ENCODE peak calls at places on chromosomes 3 and 15, in ten cellular contexts. One of them, this sample, is unnamed.

GRCh38 chr3:58722526-58722925 is 56.0 kb upstream of the FAM3D start:
- DNase-seq in upper lobe of left lung: no peak
- DNase-seq in heart left ventricle: no peak
- DNase-seq in neuronal stem cell: no peak
- DNase-seq in psoas muscle: no peak
- DNase-seq in fibroblast of lung: peak; percentile 0
- DNase-seq in lower lobe of right lung: no peak
- DNase-seq in PC-3: no peak
- DNase-seq in dorsolateral prefrontal cortex: no peak
- DNase-seq in ascending aorta: no peak
- DNase-seq in this sample: no peak

GRCh38 chr3:116399701-116400261 is 45.5 kb downstream of the LSAMP start:
- DNase-seq in psoas muscle: no peak
- DNase-seq in neuronal stem cell: no peak
- DNase-seq in ascending aorta: no peak
- DNase-seq in lower lobe of right lung: no peak
- DNase-seq in upper lobe of left lung: no peak
- DNase-seq in PC-3: no peak
- DNase-seq in dorsolateral prefrontal cortex: no peak
- DNase-seq in heart left ventricle: no peak
- DNase-seq in fibroblast of lung: peak; percentile 11
- DNase-seq in this sample: peak; percentile 8

GRCh38 chr3:182735672-182736071 is 57.6 kb upstream of the ATP11B start:
- DNase-seq in lower lobe of right lung: no peak
- DNase-seq in PC-3: no peak
- DNase-seq in psoas muscle: no peak
- DNase-seq in dorsolateral prefrontal cortex: no peak
- DNase-seq in ascending aorta: no peak
- DNase-seq in upper lobe of left lung: no peak
- DNase-seq in heart left ventricle: no peak
- DNase-seq in fibroblast of lung: no peak
- DNase-seq in neuronal stem cell: no peak
- DNase-seq in this sample: no peak

GRCh38 chr3:166900866-166901577 is 479.1 kb downstream of the ZBBX start:
- DNase-seq in lower lobe of right lung: no peak
- DNase-seq in upper lobe of left lung: no peak
- DNase-seq in neuronal stem cell: no peak
- DNase-seq in dorsolateral prefrontal cortex: no peak
- DNase-seq in psoas muscle: no peak
- DNase-seq in fibroblast of lung: no peak
- DNase-seq in ascending aorta: no peak
- DNase-seq in heart left ventricle: no peak
- DNase-seq in PC-3: peak; percentile 40
- DNase-seq in this sample: no peak

GRCh38 chr3:156677120-156677479 is 2.7 kb downstream of the TIPARP start:
- DNase-seq in fibroblast of lung: no peak
- DNase-seq in upper lobe of left lung: no peak
- DNase-seq in psoas muscle: no peak
- DNase-seq in PC-3: no peak
- DNase-seq in dorsolateral prefrontal cortex: no peak
- DNase-seq in heart left ventricle: no peak
- DNase-seq in lower lobe of right lung: no peak
- DNase-seq in ascending aorta: no peak
- DNase-seq in neuronal stem cell: no peak
- DNase-seq in this sample: no peak

GRCh38 chr15:57769266-57769665 is 62.8 kb downstream of the POLR2M start:
- DNase-seq in psoas muscle: peak; percentile 72
- DNase-seq in dorsolateral prefrontal cortex: no peak
- DNase-seq in neuronal stem cell: no peak
- DNase-seq in ascending aorta: peak; percentile 29
- DNase-seq in heart left ventricle: peak; percentile 89
- DNase-seq in lower lobe of right lung: no peak
- DNase-seq in upper lobe of left lung: peak; percentile 21
- DNase-seq in PC-3: no peak
- DNase-seq in fibroblast of lung: peak; percentile 32
- DNase-seq in this sample: peak; percentile 13

GRCh38 chr3:76811418-76811817 is 228.5 kb upstream of the ROBO2 start:
- DNase-seq in ascending aorta: no peak
- DNase-seq in upper lobe of left lung: no peak
- DNase-seq in PC-3: no peak
- DNase-seq in psoas muscle: no peak
- DNase-seq in fibroblast of lung: no peak
- DNase-seq in dorsolateral prefrontal cortex: no peak
- DNase-seq in heart left ventricle: no peak
- DNase-seq in neuronal stem cell: no peak
- DNase-seq in lower lobe of right lung: no peak
- DNase-seq in this sample: no peak

GRCh38 chr3:185215873-185216586 is 37.8 kb downstream of the EHHADH start:
- DNase-seq in neuronal stem cell: no peak
- DNase-seq in psoas muscle: no peak
- DNase-seq in lower lobe of right lung: no peak
- DNase-seq in dorsolateral prefrontal cortex: no peak
- DNase-seq in upper lobe of left lung: no peak
- DNase-seq in fibroblast of lung: peak; percentile 42
- DNase-seq in heart left ventricle: no peak
- DNase-seq in PC-3: peak; percentile 44
- DNase-seq in ascending aorta: no peak
- DNase-seq in this sample: no peak

GRCh38 chr3:15405448-15406050 is 21.8 kb downstream of the METTL6 start:
- DNase-seq in fibroblast of lung: peak; percentile 77
- DNase-seq in PC-3: peak; percentile 72
- DNase-seq in neuronal stem cell: peak; percentile 24
- DNase-seq in dorsolateral prefrontal cortex: no peak
- DNase-seq in ascending aorta: no peak
- DNase-seq in upper lobe of left lung: no peak
- DNase-seq in lower lobe of right lung: no peak
- DNase-seq in psoas muscle: no peak
- DNase-seq in heart left ventricle: no peak
- DNase-seq in this sample: peak; percentile 23

GRCh38 chr3:176950743-176951142 is 246.5 kb downstream of the TBL1XR1 start:
- DNase-seq in fibroblast of lung: no peak
- DNase-seq in dorsolateral prefrontal cortex: no peak
- DNase-seq in ascending aorta: no peak
- DNase-seq in heart left ventricle: no peak
- DNase-seq in psoas muscle: no peak
- DNase-seq in lower lobe of right lung: no peak
- DNase-seq in upper lobe of left lung: no peak
- DNase-seq in neuronal stem cell: no peak
- DNase-seq in PC-3: peak; percentile 71
- DNase-seq in this sample: no peak

GRCh38 chr15:44193651-44194396 is 1.2 kb downstream of the FRMD5 start:
- DNase-seq in neuronal stem cell: peak; percentile 11
- DNase-seq in dorsolateral prefrontal cortex: peak; percentile 35
- DNase-seq in upper lobe of left lung: no peak
- DNase-seq in lower lobe of right lung: no peak
- DNase-seq in ascending aorta: no peak
- DNase-seq in fibroblast of lung: peak; percentile 28
- DNase-seq in PC-3: peak; percentile 48
- DNase-seq in psoas muscle: no peak
- DNase-seq in heart left ventricle: no peak
- DNase-seq in this sample: no peak

GRCh38 chr3:63639821-63640220 is 12.7 kb upstream of the SNTN start:
- DNase-seq in PC-3: no peak
- DNase-seq in dorsolateral prefrontal cortex: no peak
- DNase-seq in heart left ventricle: no peak
- DNase-seq in upper lobe of left lung: no peak
- DNase-seq in fibroblast of lung: no peak
- DNase-seq in neuronal stem cell: no peak
- DNase-seq in lower lobe of right lung: no peak
- DNase-seq in ascending aorta: no peak
- DNase-seq in psoas muscle: no peak
- DNase-seq in this sample: no peak

GRCh38 chr3:169379496-169380121 is 283.9 kb downstream of the MECOM start:
- DNase-seq in fibroblast of lung: no peak
- DNase-seq in lower lobe of right lung: no peak
- DNase-seq in upper lobe of left lung: no peak
- DNase-seq in psoas muscle: no peak
- DNase-seq in ascending aorta: no peak
- DNase-seq in dorsolateral prefrontal cortex: no peak
- DNase-seq in PC-3: no peak
- DNase-seq in heart left ventricle: no peak
- DNase-seq in neuronal stem cell: no peak
- DNase-seq in this sample: no peak

GRCh38 chr3:157122116-157122515 is 37.8 kb downstream of the CCNL1 start:
- DNase-seq in heart left ventricle: no peak
- DNase-seq in PC-3: peak; percentile 93
- DNase-seq in fibroblast of lung: peak; percentile 90
- DNase-seq in upper lobe of left lung: no peak
- DNase-seq in neuronal stem cell: no peak
- DNase-seq in dorsolateral prefrontal cortex: no peak
- DNase-seq in ascending aorta: no peak
- DNase-seq in lower lobe of right lung: no peak
- DNase-seq in psoas muscle: no peak
- DNase-seq in this sample: peak; percentile 96

GRCh38 chr3:159263750-159264561 is 462.1 kb downstream of the MFSD1 start:
- DNase-seq in ascending aorta: no peak
- DNase-seq in dorsolateral prefrontal cortex: no peak
- DNase-seq in lower lobe of right lung: no peak
- DNase-seq in neuronal stem cell: peak; percentile 24
- DNase-seq in PC-3: peak; percentile 72
- DNase-seq in heart left ventricle: no peak
- DNase-seq in upper lobe of left lung: no peak
- DNase-seq in fibroblast of lung: peak; percentile 58
- DNase-seq in psoas muscle: no peak
- DNase-seq in this sample: no peak

GRCh38 chr3:197997936-197998335 is 37.9 kb downstream of the LMLN start:
- DNase-seq in dorsolateral prefrontal cortex: no peak
- DNase-seq in upper lobe of left lung: no peak
- DNase-seq in lower lobe of right lung: no peak
- DNase-seq in ascending aorta: no peak
- DNase-seq in heart left ventricle: no peak
- DNase-seq in fibroblast of lung: no peak
- DNase-seq in PC-3: no peak
- DNase-seq in neuronal stem cell: no peak
- DNase-seq in psoas muscle: no peak
- DNase-seq in this sample: no peak

GRCh38 chr15:79218588-79219200 is 63.8 kb upstream of the ANKRD34C start:
- DNase-seq in psoas muscle: no peak
- DNase-seq in PC-3: peak; percentile 57
- DNase-seq in neuronal stem cell: no peak
- DNase-seq in upper lobe of left lung: no peak
- DNase-seq in heart left ventricle: no peak
- DNase-seq in ascending aorta: no peak
- DNase-seq in dorsolateral prefrontal cortex: no peak
- DNase-seq in lower lobe of right lung: no peak
- DNase-seq in fibroblast of lung: peak; percentile 13
- DNase-seq in this sample: no peak

GRCh38 chr3:127820871-127821853 is 1.2 kb downstream of the MGLL start:
- DNase-seq in ascending aorta: no peak
- DNase-seq in lower lobe of right lung: peak; percentile 70
- DNase-seq in dorsolateral prefrontal cortex: no peak
- DNase-seq in psoas muscle: peak; percentile 38
- DNase-seq in PC-3: peak; percentile 78
- DNase-seq in neuronal stem cell: no peak
- DNase-seq in fibroblast of lung: peak; percentile 73
- DNase-seq in upper lobe of left lung: peak; percentile 69
- DNase-seq in heart left ventricle: peak; percentile 58
- DNase-seq in this sample: no peak

DNA sequence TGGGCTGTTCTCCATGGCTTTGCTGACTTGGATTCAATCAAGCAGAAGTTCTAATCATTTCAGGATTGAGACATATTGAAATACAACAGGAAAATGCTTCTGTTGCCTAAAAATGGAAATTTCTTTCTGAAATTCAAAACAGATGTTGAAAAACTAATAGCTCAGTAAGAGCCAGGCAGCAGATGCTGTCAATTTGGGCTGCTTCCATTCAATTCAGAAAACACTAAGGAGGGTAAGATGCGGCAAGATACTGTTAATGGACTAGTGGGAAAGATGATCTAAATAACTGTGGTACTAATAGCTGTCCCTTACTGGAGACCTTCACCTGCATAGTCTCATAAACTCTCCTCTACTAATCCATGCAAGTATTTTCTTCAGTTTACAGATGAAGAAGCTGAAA is 53.5 kb downstream of the DGKG start:
- DNase-seq in dorsolateral prefrontal cortex: no peak
- DNase-seq in ascending aorta: no peak
- DNase-seq in fibroblast of lung: no peak
- DNase-seq in psoas muscle: no peak
- DNase-seq in neuronal stem cell: no peak
- DNase-seq in PC-3: no peak
- DNase-seq in lower lobe of right lung: no peak
- DNase-seq in heart left ventricle: no peak
- DNase-seq in upper lobe of left lung: no peak
- DNase-seq in this sample: no peak
- H3K27me3 ChIP-seq in dorsolateral prefrontal cortex: no peaks in the 10 kb centered on the region
- H3K27me3 ChIP-seq in ascending aorta: no peaks in the 10 kb centered on the region
- H3K27me3 ChIP-seq in fibroblast of lung: no peaks in the 10 kb centered on the region
- H3K27me3 ChIP-seq in psoas muscle: no peaks in the 10 kb centered on the region
- H3K27me3 ChIP-seq in neuronal stem cell: no peaks in the 10 kb centered on the region
- H3K27me3 ChIP-seq in PC-3: peaks cover 29% of the 10 kb centered on the region
- H3K27me3 ChIP-seq in lower lobe of right lung: no peaks in the 10 kb centered on the region
- H3K27me3 ChIP-seq in heart left ventricle: no peaks in the 10 kb centered on the region
- H3K27me3 ChIP-seq in upper lobe of left lung: no peaks in the 10 kb centered on the region
- H3K27me3 ChIP-seq in this sample: peaks cover 9% of the 10 kb centered on the region

GRCh38 chr3:150847433-150847832 is 57.8 kb downstream of the MINDY4B start:
- DNase-seq in ascending aorta: no peak
- DNase-seq in neuronal stem cell: no peak
- DNase-seq in lower lobe of right lung: no peak
- DNase-seq in PC-3: no peak
- DNase-seq in psoas muscle: no peak
- DNase-seq in fibroblast of lung: no peak
- DNase-seq in upper lobe of left lung: no peak
- DNase-seq in heart left ventricle: no peak
- DNase-seq in dorsolateral prefrontal cortex: no peak
- DNase-seq in this sample: no peak
- H3K27me3 ChIP-seq in ascending aorta: no peaks in the 10 kb centered on the region
- H3K27me3 ChIP-seq in neuronal stem cell: no peaks in the 10 kb centered on the region
- H3K27me3 ChIP-seq in lower lobe of right lung: no peaks in the 10 kb centered on the region
- H3K27me3 ChIP-seq in PC-3: no peaks in the 10 kb centered on the region
- H3K27me3 ChIP-seq in psoas muscle: no peaks in the 10 kb centered on the region
- H3K27me3 ChIP-seq in fibroblast of lung: no peaks in the 10 kb centered on the region
- H3K27me3 ChIP-seq in upper lobe of left lung: no peaks in the 10 kb centered on the region
- H3K27me3 ChIP-seq in heart left ventricle: no peaks in the 10 kb centered on the region
- H3K27me3 ChIP-seq in dorsolateral prefrontal cortex: no peaks in the 10 kb centered on the region
- H3K27me3 ChIP-seq in this sample: peaks cover 3% of the 10 kb centered on the region

GRCh38 chr15:69661446-69661845 is 208.8 kb downstream of the RPLP1 start:
- DNase-seq in neuronal stem cell: no peak
- DNase-seq in dorsolateral prefrontal cortex: no peak
- DNase-seq in PC-3: no peak
- DNase-seq in lower lobe of right lung: no peak
- DNase-seq in ascending aorta: no peak
- DNase-seq in heart left ventricle: no peak
- DNase-seq in fibroblast of lung: no peak
- DNase-seq in upper lobe of left lung: no peak
- DNase-seq in psoas muscle: no peak
- DNase-seq in this sample: no peak
- H3K27me3 ChIP-seq in neuronal stem cell: no peaks in the 10 kb centered on the region
- H3K27me3 ChIP-seq in dorsolateral prefrontal cortex: no peaks in the 10 kb centered on the region
- H3K27me3 ChIP-seq in PC-3: no peaks in the 10 kb centered on the region
- H3K27me3 ChIP-seq in lower lobe of right lung: no peaks in the 10 kb centered on the region
- H3K27me3 ChIP-seq in ascending aorta: no peaks in the 10 kb centered on the region
- H3K27me3 ChIP-seq in heart left ventricle: no peaks in the 10 kb centered on the region
- H3K27me3 ChIP-seq in fibroblast of lung: no peaks in the 10 kb centered on the region
- H3K27me3 ChIP-seq in upper lobe of left lung: no peaks in the 10 kb centered on the region
- H3K27me3 ChIP-seq in psoas muscle: no peaks in the 10 kb centered on the region
- H3K27me3 ChIP-seq in this sample: peaks cover 54% of the 10 kb centered on the region

DNA sequence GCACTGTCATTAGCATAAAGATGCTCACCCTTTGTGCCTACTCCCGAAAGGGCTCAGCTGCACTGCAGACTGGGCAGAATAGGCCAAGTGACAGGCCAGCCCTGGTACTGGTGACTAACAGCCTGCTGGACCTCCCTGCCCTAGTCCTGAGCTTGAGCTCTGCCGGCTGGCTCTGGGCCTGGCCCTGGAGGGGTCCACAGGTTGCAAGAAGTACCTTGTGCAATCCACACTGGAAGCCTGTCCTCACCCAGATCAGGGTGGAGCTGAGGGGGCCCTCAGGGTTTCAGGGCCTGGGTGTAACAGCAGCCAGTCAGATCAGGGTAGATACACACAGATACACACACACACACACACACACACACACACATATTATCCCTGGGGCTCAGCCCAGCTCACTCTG is 27.3 kb upstream of the PLA2G4D start:
- DNase-seq in heart left ventricle: no peak
- DNase-seq in neuronal stem cell: no peak
- DNase-seq in ascending aorta: no peak
- DNase-seq in PC-3: no peak
- DNase-seq in upper lobe of left lung: peak; percentile 83
- DNase-seq in psoas muscle: no peak
- DNase-seq in lower lobe of right lung: peak; percentile 80
- DNase-seq in fibroblast of lung: no peak
- DNase-seq in dorsolateral prefrontal cortex: no peak
- DNase-seq in this sample: no peak
- H3K27me3 ChIP-seq in heart left ventricle: no peaks in the 10 kb centered on the region
- H3K27me3 ChIP-seq in neuronal stem cell: no peaks in the 10 kb centered on the region
- H3K27me3 ChIP-seq in ascending aorta: no peaks in the 10 kb centered on the region
- H3K27me3 ChIP-seq in PC-3: no peaks in the 10 kb centered on the region
- H3K27me3 ChIP-seq in upper lobe of left lung: no peaks in the 10 kb centered on the region
- H3K27me3 ChIP-seq in psoas muscle: no peaks in the 10 kb centered on the region
- H3K27me3 ChIP-seq in lower lobe of right lung: no peaks in the 10 kb centered on the region
- H3K27me3 ChIP-seq in fibroblast of lung: peaks cover 29% of the 10 kb centered on the region
- H3K27me3 ChIP-seq in dorsolateral prefrontal cortex: no peaks in the 10 kb centered on the region
- H3K27me3 ChIP-seq in this sample: peaks cover 41% of the 10 kb centered on the region

This sample was measured in AG04450.